ENCODE peak calls at places on chromosome 1, in six cellular contexts. One of them, this sample, is unnamed.

GRCh38 chr1:17265950-17266349 is 17.1 kb downstream of the PADI3 start:
- DNase-seq in activated CD8-positive, alpha-beta memory T cell treated with anti-CD3 and anti-CD28 coated beads for 48 hours: no peak
- DNase-seq in GM06990: no peak
- DNase-seq in NCI-H2081: no peak
- DNase-seq in anterior cingulate cortex: no peak
- DNase-seq in stimulated activated CD4-positive, alpha-beta T cell treated with anti-CD3 and anti-CD28 coated beads, Interleukin-4, amount 100 ng/mL, for 48 hours: no peak
- DNase-seq in this sample: no peak

GRCh38 chr1:34053660-34054059 is 111.4 kb downstream of the CSMD2 start:
- DNase-seq in anterior cingulate cortex: no peak
- DNase-seq in GM06990: no peak
- DNase-seq in activated CD8-positive, alpha-beta memory T cell treated with anti-CD3 and anti-CD28 coated beads for 48 hours: no peak
- DNase-seq in NCI-H2081: no peak
- DNase-seq in stimulated activated CD4-positive, alpha-beta T cell treated with anti-CD3 and anti-CD28 coated beads, Interleukin-4, amount 100 ng/mL, for 48 hours: no peak
- DNase-seq in this sample: no peak

GRCh38 chr1:32031578-32032286 is 18.1 kb downstream of the KHDRBS1 start:
- DNase-seq in activated CD8-positive, alpha-beta memory T cell treated with anti-CD3 and anti-CD28 coated beads for 48 hours: no peak
- DNase-seq in NCI-H2081: no peak
- DNase-seq in stimulated activated CD4-positive, alpha-beta T cell treated with anti-CD3 and anti-CD28 coated beads, Interleukin-4, amount 100 ng/mL, for 48 hours: no peak
- DNase-seq in GM06990: no peak
- DNase-seq in anterior cingulate cortex: no peak
- DNase-seq in this sample: no peak

GRCh38 chr1:94713472-94714141 is 106.5 kb upstream of the SLC44A3 start:
- DNase-seq in stimulated activated CD4-positive, alpha-beta T cell treated with anti-CD3 and anti-CD28 coated beads, Interleukin-4, amount 100 ng/mL, for 48 hours: no peak
- DNase-seq in anterior cingulate cortex: no peak
- DNase-seq in GM06990: peak
- DNase-seq in NCI-H2081: no peak
- DNase-seq in activated CD8-positive, alpha-beta memory T cell treated with anti-CD3 and anti-CD28 coated beads for 48 hours: no peak
- DNase-seq in this sample: peak

GRCh38 chr1:204104331-204105222 is 31.7 kb downstream of the SOX13 start:
- DNase-seq in activated CD8-positive, alpha-beta memory T cell treated with anti-CD3 and anti-CD28 coated beads for 48 hours: no peak
- DNase-seq in NCI-H2081: peak
- DNase-seq in stimulated activated CD4-positive, alpha-beta T cell treated with anti-CD3 and anti-CD28 coated beads, Interleukin-4, amount 100 ng/mL, for 48 hours: no peak
- DNase-seq in GM06990: no peak
- DNase-seq in anterior cingulate cortex: no peak
- DNase-seq in this sample: no peak

GRCh38 chr1:38533772-38534472 is 325.6 kb downstream of the RRAGC start:
- DNase-seq in NCI-H2081: no peak
- DNase-seq in anterior cingulate cortex: no peak
- DNase-seq in stimulated activated CD4-positive, alpha-beta T cell treated with anti-CD3 and anti-CD28 coated beads, Interleukin-4, amount 100 ng/mL, for 48 hours: no peak
- DNase-seq in GM06990: no peak
- DNase-seq in activated CD8-positive, alpha-beta memory T cell treated with anti-CD3 and anti-CD28 coated beads for 48 hours: no peak
- DNase-seq in this sample: no peak

GRCh38 chr1:238221738-238222137 is 331.0 kb upstream of the ZP4 start:
- DNase-seq in activated CD8-positive, alpha-beta memory T cell treated with anti-CD3 and anti-CD28 coated beads for 48 hours: no peak
- DNase-seq in GM06990: no peak
- DNase-seq in anterior cingulate cortex: no peak
- DNase-seq in stimulated activated CD4-positive, alpha-beta T cell treated with anti-CD3 and anti-CD28 coated beads, Interleukin-4, amount 100 ng/mL, for 48 hours: no peak
- DNase-seq in NCI-H2081: no peak
- DNase-seq in this sample: no peak

GRCh38 chr1:38077523-38078147 is 31.0 kb upstream of the POU3F1 start:
- DNase-seq in GM06990: no peak
- DNase-seq in stimulated activated CD4-positive, alpha-beta T cell treated with anti-CD3 and anti-CD28 coated beads, Interleukin-4, amount 100 ng/mL, for 48 hours: no peak
- DNase-seq in anterior cingulate cortex: no peak
- DNase-seq in NCI-H2081: no peak
- DNase-seq in activated CD8-positive, alpha-beta memory T cell treated with anti-CD3 and anti-CD28 coated beads for 48 hours: no peak
- DNase-seq in this sample: no peak

GRCh38 chr1:175633801-175634200 is 109.6 kb downstream of the TNR start:
- DNase-seq in activated CD8-positive, alpha-beta memory T cell treated with anti-CD3 and anti-CD28 coated beads for 48 hours: no peak
- DNase-seq in anterior cingulate cortex: no peak
- DNase-seq in stimulated activated CD4-positive, alpha-beta T cell treated with anti-CD3 and anti-CD28 coated beads, Interleukin-4, amount 100 ng/mL, for 48 hours: no peak
- DNase-seq in NCI-H2081: no peak
- DNase-seq in GM06990: no peak
- DNase-seq in this sample: no peak

GRCh38 chr1:177975588-177976495 is 6.0 kb upstream of the SEC16B start:
- DNase-seq in stimulated activated CD4-positive, alpha-beta T cell treated with anti-CD3 and anti-CD28 coated beads, Interleukin-4, amount 100 ng/mL, for 48 hours: no peak
- DNase-seq in NCI-H2081: no peak
- DNase-seq in anterior cingulate cortex: no peak
- DNase-seq in GM06990: no peak
- DNase-seq in activated CD8-positive, alpha-beta memory T cell treated with anti-CD3 and anti-CD28 coated beads for 48 hours: no peak
- DNase-seq in this sample: no peak

GRCh38 chr1:227942716-227943261 is 4.9 kb downstream of the WNT9A start:
- DNase-seq in activated CD8-positive, alpha-beta memory T cell treated with anti-CD3 and anti-CD28 coated beads for 48 hours: no peak
- DNase-seq in NCI-H2081: no peak
- DNase-seq in anterior cingulate cortex: no peak
- DNase-seq in GM06990: no peak
- DNase-seq in stimulated activated CD4-positive, alpha-beta T cell treated with anti-CD3 and anti-CD28 coated beads, Interleukin-4, amount 100 ng/mL, for 48 hours: no peak
- DNase-seq in this sample: no peak

GRCh38 chr1:161905269-161905884 is 118.3 kb downstream of the OLFML2B start:
- DNase-seq in anterior cingulate cortex: no peak
- DNase-seq in activated CD8-positive, alpha-beta memory T cell treated with anti-CD3 and anti-CD28 coated beads for 48 hours: no peak
- DNase-seq in GM06990: no peak
- DNase-seq in NCI-H2081: peak
- DNase-seq in stimulated activated CD4-positive, alpha-beta T cell treated with anti-CD3 and anti-CD28 coated beads, Interleukin-4, amount 100 ng/mL, for 48 hours: no peak
- DNase-seq in this sample: no peak

GRCh38 chr1:55636691-55637090 is 421.5 kb upstream of the USP24 start:
- DNase-seq in stimulated activated CD4-positive, alpha-beta T cell treated with anti-CD3 and anti-CD28 coated beads, Interleukin-4, amount 100 ng/mL, for 48 hours: no peak
- DNase-seq in GM06990: no peak
- DNase-seq in activated CD8-positive, alpha-beta memory T cell treated with anti-CD3 and anti-CD28 coated beads for 48 hours: no peak
- DNase-seq in NCI-H2081: no peak
- DNase-seq in anterior cingulate cortex: no peak
- DNase-seq in this sample: no peak

GRCh38 chr1:6494627-6495026 is 3.2 kb upstream of the PLEKHG5 start:
- DNase-seq in anterior cingulate cortex: no peak
- DNase-seq in stimulated activated CD4-positive, alpha-beta T cell treated with anti-CD3 and anti-CD28 coated beads, Interleukin-4, amount 100 ng/mL, for 48 hours: no peak
- DNase-seq in GM06990: no peak
- DNase-seq in activated CD8-positive, alpha-beta memory T cell treated with anti-CD3 and anti-CD28 coated beads for 48 hours: no peak
- DNase-seq in NCI-H2081: no peak
- DNase-seq in this sample: no peak

GRCh38 chr1:115210302-115210711 is 121.0 kb upstream of the TSPAN2 start:
- DNase-seq in GM06990: no peak
- DNase-seq in NCI-H2081: no peak
- DNase-seq in activated CD8-positive, alpha-beta memory T cell treated with anti-CD3 and anti-CD28 coated beads for 48 hours: no peak
- DNase-seq in anterior cingulate cortex: no peak
- DNase-seq in stimulated activated CD4-positive, alpha-beta T cell treated with anti-CD3 and anti-CD28 coated beads, Interleukin-4, amount 100 ng/mL, for 48 hours: no peak
- DNase-seq in this sample: no peak

GRCh38 chr1:44786138-44786840 is 1.7 kb downstream of the BEST4 start:
- DNase-seq in GM06990: peak
- DNase-seq in activated CD8-positive, alpha-beta memory T cell treated with anti-CD3 and anti-CD28 coated beads for 48 hours: peak
- DNase-seq in stimulated activated CD4-positive, alpha-beta T cell treated with anti-CD3 and anti-CD28 coated beads, Interleukin-4, amount 100 ng/mL, for 48 hours: peak
- DNase-seq in NCI-H2081: no peak
- DNase-seq in anterior cingulate cortex: no peak
- DNase-seq in this sample: peak

GRCh38 chr1:226027861-226028260 is 28.7 kb upstream of the SDE2 start:
- DNase-seq in GM06990: no peak
- DNase-seq in NCI-H2081: no peak
- DNase-seq in stimulated activated CD4-positive, alpha-beta T cell treated with anti-CD3 and anti-CD28 coated beads, Interleukin-4, amount 100 ng/mL, for 48 hours: no peak
- DNase-seq in anterior cingulate cortex: no peak
- DNase-seq in activated CD8-positive, alpha-beta memory T cell treated with anti-CD3 and anti-CD28 coated beads for 48 hours: no peak
- DNase-seq in this sample: no peak

GRCh38 chr1:168136709-168137514 is at the start of gene GPR161:
- DNase-seq in anterior cingulate cortex: no peak
- DNase-seq in activated CD8-positive, alpha-beta memory T cell treated with anti-CD3 and anti-CD28 coated beads for 48 hours: no peak
- DNase-seq in GM06990: peak
- DNase-seq in stimulated activated CD4-positive, alpha-beta T cell treated with anti-CD3 and anti-CD28 coated beads, Interleukin-4, amount 100 ng/mL, for 48 hours: no peak
- DNase-seq in NCI-H2081: peak
- DNase-seq in this sample: peak

GRCh38 chr1:13824626-13825025 is 124.6 kb downstream of the PRDM2 start:
- DNase-seq in GM06990: no peak
- DNase-seq in NCI-H2081: no peak
- DNase-seq in activated CD8-positive, alpha-beta memory T cell treated with anti-CD3 and anti-CD28 coated beads for 48 hours: no peak
- DNase-seq in stimulated activated CD4-positive, alpha-beta T cell treated with anti-CD3 and anti-CD28 coated beads, Interleukin-4, amount 100 ng/mL, for 48 hours: no peak
- DNase-seq in anterior cingulate cortex: no peak
- DNase-seq in this sample: no peak

GRCh38 chr1:53413175-53414001 is 45.8 kb upstream of the DMRTB1 start:
- DNase-seq in stimulated activated CD4-positive, alpha-beta T cell treated with anti-CD3 and anti-CD28 coated beads, Interleukin-4, amount 100 ng/mL, for 48 hours: peak
- DNase-seq in activated CD8-positive, alpha-beta memory T cell treated with anti-CD3 and anti-CD28 coated beads for 48 hours: peak
- DNase-seq in GM06990: peak
- DNase-seq in anterior cingulate cortex: no peak
- DNase-seq in NCI-H2081: no peak
- DNase-seq in this sample: no peak

GRCh38 chr1:30618335-30618747 is 105.0 kb downstream of the MATN1 start:
- DNase-seq in stimulated activated CD4-positive, alpha-beta T cell treated with anti-CD3 and anti-CD28 coated beads, Interleukin-4, amount 100 ng/mL, for 48 hours: peak
- DNase-seq in NCI-H2081: no peak
- DNase-seq in activated CD8-positive, alpha-beta memory T cell treated with anti-CD3 and anti-CD28 coated beads for 48 hours: no peak
- DNase-seq in GM06990: no peak
- DNase-seq in anterior cingulate cortex: no peak
- DNase-seq in this sample: no peak

GRCh38 chr1:95098196-95098595 is 19.0 kb upstream of the TLCD4 start:
- DNase-seq in GM06990: no peak
- DNase-seq in activated CD8-positive, alpha-beta memory T cell treated with anti-CD3 and anti-CD28 coated beads for 48 hours: no peak
- DNase-seq in NCI-H2081: no peak
- DNase-seq in anterior cingulate cortex: no peak
- DNase-seq in stimulated activated CD4-positive, alpha-beta T cell treated with anti-CD3 and anti-CD28 coated beads, Interleukin-4, amount 100 ng/mL, for 48 hours: no peak
- DNase-seq in this sample: no peak

GRCh38 chr1:38745476-38746410 is 113.8 kb downstream of the RRAGC start:
- DNase-seq in activated CD8-positive, alpha-beta memory T cell treated with anti-CD3 and anti-CD28 coated beads for 48 hours: no peak
- DNase-seq in GM06990: no peak
- DNase-seq in stimulated activated CD4-positive, alpha-beta T cell treated with anti-CD3 and anti-CD28 coated beads, Interleukin-4, amount 100 ng/mL, for 48 hours: no peak
- DNase-seq in NCI-H2081: no peak
- DNase-seq in anterior cingulate cortex: no peak
- DNase-seq in this sample: no peak

GRCh38 chr1:207414606-207415108 is 39.5 kb upstream of the CR2 start:
- DNase-seq in anterior cingulate cortex: no peak
- DNase-seq in stimulated activated CD4-positive, alpha-beta T cell treated with anti-CD3 and anti-CD28 coated beads, Interleukin-4, amount 100 ng/mL, for 48 hours: peak
- DNase-seq in NCI-H2081: no peak
- DNase-seq in activated CD8-positive, alpha-beta memory T cell treated with anti-CD3 and anti-CD28 coated beads for 48 hours: peak
- DNase-seq in GM06990: peak
- DNase-seq in this sample: no peak

GRCh38 chr1:4089421-4090175 is 189.5 kb upstream of the C1orf174 start:
- DNase-seq in activated CD8-positive, alpha-beta memory T cell treated with anti-CD3 and anti-CD28 coated beads for 48 hours: no peak
- DNase-seq in anterior cingulate cortex: no peak
- DNase-seq in stimulated activated CD4-positive, alpha-beta T cell treated with anti-CD3 and anti-CD28 coated beads, Interleukin-4, amount 100 ng/mL, for 48 hours: no peak
- DNase-seq in NCI-H2081: no peak
- DNase-seq in GM06990: no peak
- DNase-seq in this sample: no peak

GRCh38 chr1:158095737-158096335 is 84.9 kb upstream of the CD1D start:
- DNase-seq in NCI-H2081: no peak
- DNase-seq in GM06990: no peak
- DNase-seq in activated CD8-positive, alpha-beta memory T cell treated with anti-CD3 and anti-CD28 coated beads for 48 hours: no peak
- DNase-seq in stimulated activated CD4-positive, alpha-beta T cell treated with anti-CD3 and anti-CD28 coated beads, Interleukin-4, amount 100 ng/mL, for 48 hours: no peak
- DNase-seq in anterior cingulate cortex: no peak
- DNase-seq in this sample: no peak

GRCh38 chr1:234528073-234528865 is 49.3 kb upstream of the TARBP1 start:
- DNase-seq in stimulated activated CD4-positive, alpha-beta T cell treated with anti-CD3 and anti-CD28 coated beads, Interleukin-4, amount 100 ng/mL, for 48 hours: no peak
- DNase-seq in NCI-H2081: no peak
- DNase-seq in anterior cingulate cortex: no peak
- DNase-seq in activated CD8-positive, alpha-beta memory T cell treated with anti-CD3 and anti-CD28 coated beads for 48 hours: no peak
- DNase-seq in GM06990: no peak
- DNase-seq in this sample: no peak

GRCh38 chr1:172581779-172582178 is 48.8 kb downstream of the SUCO start:
- DNase-seq in anterior cingulate cortex: no peak
- DNase-seq in GM06990: no peak
- DNase-seq in stimulated activated CD4-positive, alpha-beta T cell treated with anti-CD3 and anti-CD28 coated beads, Interleukin-4, amount 100 ng/mL, for 48 hours: no peak
- DNase-seq in activated CD8-positive, alpha-beta memory T cell treated with anti-CD3 and anti-CD28 coated beads for 48 hours: no peak
- DNase-seq in NCI-H2081: no peak
- DNase-seq in this sample: no peak

GRCh38 chr1:24406783-24407182 is 6.8 kb downstream of the STPG1 start:
- DNase-seq in stimulated activated CD4-positive, alpha-beta T cell treated with anti-CD3 and anti-CD28 coated beads, Interleukin-4, amount 100 ng/mL, for 48 hours: no peak
- DNase-seq in NCI-H2081: no peak
- DNase-seq in anterior cingulate cortex: no peak
- DNase-seq in activated CD8-positive, alpha-beta memory T cell treated with anti-CD3 and anti-CD28 coated beads for 48 hours: no peak
- DNase-seq in GM06990: no peak
- DNase-seq in this sample: no peak

GRCh38 chr1:108639899-108640560 is 20.9 kb downstream of the HENMT1 start:
- DNase-seq in stimulated activated CD4-positive, alpha-beta T cell treated with anti-CD3 and anti-CD28 coated beads, Interleukin-4, amount 100 ng/mL, for 48 hours: no peak
- DNase-seq in GM06990: no peak
- DNase-seq in anterior cingulate cortex: no peak
- DNase-seq in NCI-H2081: no peak
- DNase-seq in activated CD8-positive, alpha-beta memory T cell treated with anti-CD3 and anti-CD28 coated beads for 48 hours: no peak
- DNase-seq in this sample: no peak

GRCh38 chr1:88983791-88984552 is 8.5 kb downstream of the KYAT3 start:
- DNase-seq in GM06990: peak
- DNase-seq in stimulated activated CD4-positive, alpha-beta T cell treated with anti-CD3 and anti-CD28 coated beads, Interleukin-4, amount 100 ng/mL, for 48 hours: no peak
- DNase-seq in activated CD8-positive, alpha-beta memory T cell treated with anti-CD3 and anti-CD28 coated beads for 48 hours: no peak
- DNase-seq in NCI-H2081: no peak
- DNase-seq in anterior cingulate cortex: peak
- DNase-seq in this sample: no peak

This sample was measured in C1 segment of cervical spinal cord.